ENCODE peak calls at places on chromosomes 13 and 19, in four cellular contexts. E, O, H and Y are unnamed samples.
A peak's percentile ranks its signal among the peaks of the same experiment; 100 is the strongest.

GRCh38 chr13:113533441-113533840 is 42.9 kb upstream of the DCUN1D2 start:
- DNase-seq in E (no peak), O (no peak), H (no peak), Y (no peak)

GRCh38 chr13:82713681-82714405 is 1168.4 kb downstream of the SLITRK1 start:
- DNase-seq in E (peak; percentile 79), O (no peak), H (no peak), Y (peak; percentile 66)

GRCh38 chr19:22286151-22286810 is at the start of gene ZNF729:
- DNase-seq in E (no peak), O (no peak), H (no peak), Y (no peak)

GRCh38 chr19:48511800-48512503 is at the start of gene LMTK3:
- DNase-seq in E (peak; percentile 60), O (peak; percentile 54), H (no peak), Y (no peak)

GRCh38 chr19:3450796-3451411 is 29.4 kb downstream of the SMIM24 start:
- DNase-seq in E (peak; percentile 100), O (no peak), H (peak; percentile 93), Y (peak; percentile 99)

GRCh38 chr19:29858621-29859020 is 46.8 kb downstream of the CCNE1 start:
- DNase-seq in E (no peak), O (no peak), H (no peak), Y (no peak)

GRCh38 chr13:98977568-98978270 is at the start of gene DOCK9:
- DNase-seq in E (peak; percentile 73), O (no peak), H (peak; percentile 65), Y (peak; percentile 64)

GRCh38 chr13:29472317-29472961 is 123.0 kb downstream of the SLC7A1 start:
- DNase-seq in E (peak; percentile 60), O (no peak), H (peak; percentile 62), Y (peak; percentile 74)

GRCh38 chr13:42384265-42384664 is 112.3 kb downstream of the AKAP11 start:
- DNase-seq in E (no peak), O (no peak), H (no peak), Y (peak; percentile 5)

GRCh38 chr13:99972190-99972731 is 694 bp upstream of the ZIC5 start:
- DNase-seq in E (no peak), O (no peak), H (no peak), Y (no peak)

GRCh38 chr19:33825556-33825955 is 28.9 kb downstream of the KCTD15 start:
- DNase-seq in E (no peak), O (no peak), H (no peak), Y (no peak)

GRCh38 chr13:79508224-79508961 is 27.4 kb downstream of the NDFIP2 start:
- DNase-seq in E (no peak), O (no peak), H (no peak), Y (no peak)

GRCh38 chr19:42081584-42082258 is 5.8 kb downstream of the ZNF574 start:
- DNase-seq in E (peak; percentile 58), O (no peak), H (no peak), Y (peak; percentile 41)

GRCh38 chr19:16820056-16820455 is 9.1 kb upstream of the SIN3B start:
- DNase-seq in E (no peak), O (no peak), H (no peak), Y (no peak)

GRCh38 chr19:19538077-19538764 is at the start of gene CILP2:
- DNase-seq in E (peak; percentile 41), O (no peak), H (no peak), Y (peak; percentile 63)

GRCh38 chr13:94525781-94526180 is 46.3 kb upstream of the DCT start:
- DNase-seq in E (no peak), O (no peak), H (no peak), Y (no peak)

GRCh38 chr19:41548954-41549688 is 26.8 kb upstream of the CEACAM21 start:
- DNase-seq in E (no peak), O (peak; percentile 39), H (no peak), Y (no peak)

GRCh38 chr19:34366670-34367423 is 1.9 kb downstream of the GPI start:
- DNase-seq in E (peak; percentile 65), O (no peak), H (no peak), Y (peak; percentile 82)

GRCh38 chr13:59356607-59357006 is 807.1 kb downstream of the DIAPH3 start:
- DNase-seq in E (peak; percentile 28), O (no peak), H (peak; percentile 83), Y (peak; percentile 6)

GRCh38 chr13:101579291-101579802 is 126.9 kb downstream of the ITGBL1 start:
- DNase-seq in E (peak; percentile 60), O (no peak), H (no peak), Y (peak; percentile 47)

GRCh38 chr13:47463726-47464125 is 537.3 kb downstream of the SUCLA2 start:
- DNase-seq in E (peak; percentile 78), O (no peak), H (no peak), Y (no peak)

GRCh38 chr19:1133471-1133929 is 29.7 kb downstream of the GPX4 start:
- DNase-seq in E (no peak), O (peak; percentile 66), H (no peak), Y (no peak)

GRCh38 chr19:5539431-5539833 is 28.3 kb downstream of the TINCR start:
- DNase-seq in E (no peak), O (no peak), H (no peak), Y (no peak)

GRCh38 chr19:17073869-17074627 is 1.2 kb downstream of the HAUS8 start:
- DNase-seq in E (peak; percentile 38), O (no peak), H (no peak), Y (no peak)

GRCh38 chr19:49333426-49334288 is 1.5 kb upstream of the CD37 start:
- DNase-seq in E (no peak), O (peak; percentile 39), H (peak; percentile 56), Y (peak; percentile 35)